ENCODE peak calls at places on chromosome 20, in seven cellular contexts. Y is astrocyte of the spinal cord, K is cardiac septum, W is right cardiac atrium, I is HCT116, O is HT-29, Z is body of pancreas. B is an unnamed sample.

GRCh38 chr20:31691646-31692275 is 30.9 kb downstream of the BCL2L1 start:
- DNase-seq in Y (peak; percentile 39), K (no peak), W (no peak), I (no peak), O (no peak), Z (no peak), B (peak; percentile 30)

GRCh38 chr20:45019027-45019763 is 52.9 kb downstream of the STK4 start:
- DNase-seq in Y (no peak), K (no peak), W (no peak), I (no peak), O (no peak), Z (no peak), B (no peak)

GRCh38 chr20:48523191-48523757 is 304.5 kb downstream of the PREX1 start:
- DNase-seq in Y (peak; percentile 34), K (no peak), W (no peak), I (peak; percentile 10), O (peak; percentile 83), Z (peak; percentile 22), B (peak; percentile 63)

GRCh38 chr20:11101243-11101642 is 427.4 kb upstream of the JAG1 start:
- DNase-seq in Y (peak; percentile 6), K (no peak), W (no peak), I (no peak), O (no peak), Z (no peak), B (no peak)

GRCh38 chr20:56574531-56575142 is 41.6 kb downstream of the FAM209B start:
- DNase-seq in Y (no peak), K (no peak), W (no peak), I (no peak), O (no peak), Z (no peak), B (no peak)

GRCh38 chr20:51462566-51463276 is 79.8 kb downstream of the NFATC2 start:
- DNase-seq in Y (peak; percentile 65), K (peak; percentile 87), W (peak; percentile 87), I (no peak), O (no peak), Z (peak; percentile 45), B (no peak)

GRCh38 chr20:58251979-58252591 is 23.6 kb upstream of the ANKRD60 start:
- DNase-seq in Y (peak; percentile 89), K (no peak), W (no peak), I (peak; percentile 80), O (peak; percentile 87), Z (no peak), B (no peak)

GRCh38 chr20:13546497-13547131 is 92.1 kb downstream of the TASP1 start:
- DNase-seq in Y (peak; percentile 77), K (no peak), W (peak; percentile 75), I (peak; percentile 69), O (peak; percentile 89), Z (peak; percentile 86), B (peak; percentile 10)

GRCh38 chr20:63775096-63775978 is 35.8 kb downstream of the SLC2A4RG start:
- DNase-seq in Y (peak; percentile 45), K (no peak), W (peak; percentile 58), I (no peak), O (no peak), Z (peak; percentile 39), B (no peak)